ENCODE peak calls at places on chromosomes 4 and X, in six cellular contexts. W is astrocyte; G is stimulated activated naive B cell treated with anti-CD40 and anti-IgM and Interleukin-4, amounts not matched to agents 10 μg/mL and 1 μg/mL and 100 μg/mL, for 72 hours; U is activated CD4-positive, alpha-beta T cell treated with anti-CD3 and anti-CD28 coated beads for 36 hours; V is mammary epithelial cell; M is SK-N-DZ. R is an unnamed sample.

GRCh38 chrX:134717698-134718328 is 59.5 kb upstream of the PLAC1 start:
- DNase-seq in M (no peak), G (no peak), V (peak), W (peak), U (peak), R (no peak)

GRCh38 chr4:176238157-176238608 is 30.8 kb downstream of the ASB5 start:
- DNase-seq in M (no peak), U (no peak), G (no peak), W (peak), V (no peak), R (no peak)

GRCh38 chrX:119398974-119399771 is at the start of gene SLC25A43:
- DNase-seq in G (peak), U (peak), V (peak), W (no peak), M (no peak), R (peak)

GRCh38 chr4:40231464-40231863 is 34.6 kb downstream of the RHOH start:
- DNase-seq in V (no peak), W (no peak), U (peak), M (no peak), G (no peak), R (no peak)

GRCh38 chr4:93433840-93434239 is 394.7 kb upstream of the ATOH1 start:
- DNase-seq in W (no peak), G (no peak), V (no peak), M (no peak), U (no peak), R (no peak)

GRCh38 chr4:19213388-19213787 is 1038.3 kb upstream of the SLIT2 start:
- DNase-seq in G (no peak), W (peak), V (no peak), M (no peak), U (no peak), R (no peak)

GRCh38 chr4:83454626-83455025 is 997 bp downstream of the HELQ start:
- DNase-seq in M (no peak), V (peak), G (no peak), U (no peak), W (peak), R (peak)

GRCh38 chr4:95358320-95358889 is 190.4 kb downstream of the UNC5C start:
- DNase-seq in V (no peak), G (no peak), M (no peak), U (no peak), W (no peak), R (no peak)

R was measured in HL-60.